ENCODE peak calls at places on chromosomes 13 and 19, in seven cellular contexts. B is activated CD4-positive, alpha-beta memory T cell treated with anti-CD3 and anti-CD28 coated beads, Interleukin-2, amount 10 ng/mL, durations not matched to agents 7 days and 5 days; K is NCI-H1694 treated with DMSO at 0.1 percent for 48 hours; G is choroid plexus epithelial cell; V is cerebellar cortex; U is activated naive CD4-positive, alpha-beta T cell treated with anti-CD3 and anti-CD28 coated beads for 36 hours; X is Peyer's patch. O is an unnamed sample.

GRCh38 chr13:27020415-27020814 is 151.2 kb downstream of the USP12 start:
- DNase-seq in B (no peak), K (no peak), G (no peak), V (no peak), U (no peak), X (no peak), O (no peak)

GRCh38 chr19:3024870-3025515 is 4.1 kb downstream of the TLE2 start:
- DNase-seq in B (no peak), K (no peak), G (no peak), V (no peak), U (peak), X (no peak), O (no peak)

GRCh38 chr13:20258963-20259288 is 26.8 kb upstream of the GJB6 start:
- DNase-seq in B (no peak), K (no peak), G (no peak), V (no peak), U (no peak), X (no peak), O (no peak)

GRCh38 chr19:19274716-19275115 is 1.6 kb upstream of the TM6SF2 start:
- DNase-seq in B (no peak), K (no peak), G (no peak), V (no peak), U (no peak), X (no peak), O (no peak)

GRCh38 chr19:39037194-39037593 is 4.8 kb upstream of the FBXO27 start:
- DNase-seq in B (no peak), K (no peak), G (no peak), V (no peak), U (no peak), X (no peak), O (no peak)

GRCh38 chr13:111363121-111363520 is 42.7 kb downstream of the TEX29 start:
- DNase-seq in B (no peak), K (no peak), G (no peak), V (no peak), U (no peak), X (no peak), O (no peak)

GRCh38 chr13:24511824-24512207 is 762 bp downstream of the PARP4 start:
- DNase-seq in B (no peak), K (no peak), G (no peak), V (peak), U (no peak), X (peak), O (no peak)

GRCh38 chr13:59623516-59623915 is 540.2 kb downstream of the DIAPH3 start:
- DNase-seq in B (no peak), K (no peak), G (no peak), V (no peak), U (no peak), X (no peak), O (no peak)

GRCh38 chr19:8386990-8387389 is 3.2 kb upstream of the RAB11B start:
- DNase-seq in B (no peak), K (no peak), G (no peak), V (no peak), U (no peak), X (no peak), O (no peak)

GRCh38 chr19:49374665-49375434 is 11.2 kb downstream of the DKKL1 start:
- DNase-seq in B (no peak), K (no peak), G (no peak), V (no peak), U (no peak), X (no peak), O (no peak)

GRCh38 chr19:2214253-2214652 is 21.9 kb downstream of the PLEKHJ1 start:
- DNase-seq in B (no peak), K (no peak), G (no peak), V (no peak), U (no peak), X (no peak), O (no peak)

GRCh38 chr19:3477506-3477905 is 2.8 kb downstream of the SMIM24 start:
- DNase-seq in B (no peak), K (no peak), G (no peak), V (no peak), U (no peak), X (no peak), O (no peak)

GRCh38 chr19:41575998-41576397 is at the start of gene CEACAM21:
- DNase-seq in B (peak), K (no peak), G (no peak), V (no peak), U (peak), X (peak), O (no peak)

GRCh38 chr13:44578064-44578394 is 1.9 kb upstream of the TSC22D1 start:
- DNase-seq in B (no peak), K (peak), G (no peak), V (peak), U (no peak), X (peak), O (no peak)

GRCh38 chr13:25977671-25978070 is 74.1 kb downstream of the SHISA2 start:
- DNase-seq in B (no peak), K (no peak), G (no peak), V (no peak), U (no peak), X (no peak), O (no peak)

GRCh38 chr19:48190288-48191284 is 20.1 kb downstream of the ZSWIM9 start:
- DNase-seq in B (peak), K (no peak), G (peak), V (peak), U (peak), X (peak), O (peak)